ENCODE peak calls at places on chromosomes 7 and 10, in six cellular contexts. Q, P, Z, W, I and S are unnamed samples.

GRCh38 chr10:74025380-74025978 is 27.6 kb downstream of the VCL start:
- DNase-seq in Q (no peak), P (no peak), Z (no peak), W (no peak), I (no peak), S (no peak)

GRCh38 chr10:133391761-133392518 is 2.0 kb upstream of the MTG1 start:
- DNase-seq in Q (no peak), P (no peak), Z (no peak), W (no peak), I (no peak), S (no peak)

GRCh38 chr7:126483972-126484371 is 768.8 kb downstream of the GRM8 start:
- DNase-seq in Q (no peak), P (no peak), Z (no peak), W (no peak), I (no peak), S (no peak)

GRCh38 chr7:47283497-47284131 is 298.3 kb downstream of the TNS3 start:
- DNase-seq in Q (no peak), P (no peak), Z (no peak), W (no peak), I (no peak), S (no peak)

GRCh38 chr10:99945286-99945685 is 64.5 kb downstream of the DNMBP start:
- DNase-seq in Q (no peak), P (peak; percentile 91), Z (peak; percentile 67), W (peak; percentile 59), I (no peak), S (peak; percentile 67)

GRCh38 chr7:93315896-93316295 is 83.7 kb downstream of the VPS50 start:
- DNase-seq in Q (no peak), P (peak; percentile 29), Z (no peak), W (no peak), I (no peak), S (no peak)

GRCh38 chr10:82228701-82229100 is 353.7 kb downstream of the NRG3 start:
- DNase-seq in Q (no peak), P (no peak), Z (no peak), W (no peak), I (no peak), S (no peak)

GRCh38 chr7:139675127-139676110 is 102.4 kb downstream of the HIPK2 start:
- DNase-seq in Q (no peak), P (peak; percentile 55), Z (no peak), W (no peak), I (no peak), S (no peak)

GRCh38 chr10:24466616-24466949 is 257.1 kb downstream of the ARHGAP21 start:
- DNase-seq in Q (no peak), P (no peak), Z (no peak), W (no peak), I (no peak), S (no peak)

GRCh38 chr10:46079831-46080585 is 33.9 kb upstream of the MSMB start:
- DNase-seq in Q (no peak), P (peak; percentile 20), Z (no peak), W (no peak), I (no peak), S (no peak)

GRCh38 chr7:99446096-99446495 is 7.4 kb downstream of the CPSF4 start:
- DNase-seq in Q (no peak), P (no peak), Z (no peak), W (no peak), I (no peak), S (no peak)

GRCh38 chr10:11499425-11500071 is 111.9 kb downstream of the USP6NL start:
- DNase-seq in Q (no peak), P (no peak), Z (no peak), W (no peak), I (no peak), S (no peak)

GRCh38 chr10:61627266-61627665 is 35.5 kb upstream of the CABCOCO1 start:
- DNase-seq in Q (no peak), P (peak; percentile 60), Z (no peak), W (no peak), I (no peak), S (no peak)

GRCh38 chr10:58305821-58306220 is 29.0 kb upstream of the UBE2D1 start:
- DNase-seq in Q (no peak), P (no peak), Z (no peak), W (no peak), I (no peak), S (no peak)

GRCh38 chr10:109982123-109982522 is 25.7 kb upstream of the ADD3 start:
- DNase-seq in Q (no peak), P (peak; percentile 57), Z (no peak), W (no peak), I (no peak), S (no peak)

GRCh38 chr10:113100299-113100680 is 150.2 kb downstream of the TCF7L2 start:
- DNase-seq in Q (no peak), P (no peak), Z (no peak), W (no peak), I (no peak), S (no peak)

GRCh38 chr10:29535778-29536459 is 98.9 kb downstream of the SVIL start:
- DNase-seq in Q (no peak), P (no peak), Z (no peak), W (no peak), I (peak; percentile 76), S (no peak)

GRCh38 chr7:96248405-96248804 is 73.5 kb downstream of the SLC25A13 start:
- DNase-seq in Q (no peak), P (no peak), Z (no peak), W (no peak), I (no peak), S (no peak)

GRCh38 chr10:128373831-128374230 is 247.6 kb upstream of the MKI67 start:
- DNase-seq in Q (no peak), P (no peak), Z (no peak), W (no peak), I (no peak), S (no peak)

GRCh38 chr10:10776363-10776762 is 241.3 kb upstream of the CELF2 start:
- DNase-seq in Q (no peak), P (no peak), Z (no peak), W (no peak), I (no peak), S (no peak)

GRCh38 chr10:51425431-51425830 is 274.0 kb downstream of the CSTF2T start:
- DNase-seq in Q (no peak), P (peak; percentile 39), Z (no peak), W (no peak), I (no peak), S (no peak)

GRCh38 chr10:37436361-37436760 is 311.0 kb downstream of the ANKRD30A start:
- DNase-seq in Q (no peak), P (peak; percentile 0), Z (no peak), W (no peak), I (no peak), S (no peak)
- H3K9me3 ChIP-seq in Q (no peaks in the 10 kb centered on the region), P (no peaks in the 10 kb centered on the region), Z (peaks cover 12% of the 10 kb centered on the region), W (no peaks in the 10 kb centered on the region), I (peaks cover 6% of the 10 kb centered on the region), S (no peaks in the 10 kb centered on the region)

GRCh38 chr10:18554479-18554878 is 96.9 kb downstream of the NSUN6 start:
- DNase-seq in Q (no peak), P (no peak), Z (no peak), W (no peak), I (no peak), S (no peak)
- H3K9me3 ChIP-seq in Q (no peaks in the 10 kb centered on the region), P (no peaks in the 10 kb centered on the region), Z (peaks cover 18% of the 10 kb centered on the region), W (no peaks in the 10 kb centered on the region), I (peaks cover 46% of the 10 kb centered on the region), S (no peaks in the 10 kb centered on the region)

DNA sequence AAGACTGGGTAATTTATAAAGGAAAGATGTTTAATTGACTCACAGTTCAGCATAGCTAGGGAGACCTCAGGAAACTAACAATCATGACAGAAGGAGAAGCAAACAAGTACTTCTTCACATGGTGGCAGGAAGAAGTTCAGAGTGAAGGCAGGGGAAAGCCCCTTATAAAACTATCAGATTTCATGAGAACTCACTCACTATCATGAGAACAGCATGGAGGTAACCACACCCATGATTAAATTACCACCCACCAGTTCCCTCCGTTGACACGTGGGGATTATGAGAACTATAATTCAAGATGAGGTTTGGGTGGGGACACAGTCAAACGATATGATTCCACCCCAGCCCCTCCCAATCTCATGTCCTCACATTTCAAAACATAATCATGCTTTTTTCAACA is 124.2 kb upstream of the PCGF5 start:
- DNase-seq in Q (no peak), P (no peak), Z (no peak), W (no peak), I (no peak), S (no peak)
- H3K9me3 ChIP-seq in Q (no peaks in the 10 kb centered on the region), P (no peaks in the 10 kb centered on the region), Z (peaks cover 7% of the 10 kb centered on the region), W (no peaks in the 10 kb centered on the region), I (peaks cover 23% of the 10 kb centered on the region), S (peaks cover 11% of the 10 kb centered on the region)

GRCh38 chr7:158141806-158142518 is 445.7 kb downstream of the PTPRN2 start:
- DNase-seq in Q (no peak), P (no peak), Z (no peak), W (no peak), I (no peak), S (no peak)
- H3K9me3 ChIP-seq in Q (no peaks in the 10 kb centered on the region), P (no peaks in the 10 kb centered on the region), Z (peaks cover 98% of the 10 kb centered on the region), W (peaks cover 4% of the 10 kb centered on the region), I (peaks cover 51% of the 10 kb centered on the region), S (peaks cover 7% of the 10 kb centered on the region)

DNA sequence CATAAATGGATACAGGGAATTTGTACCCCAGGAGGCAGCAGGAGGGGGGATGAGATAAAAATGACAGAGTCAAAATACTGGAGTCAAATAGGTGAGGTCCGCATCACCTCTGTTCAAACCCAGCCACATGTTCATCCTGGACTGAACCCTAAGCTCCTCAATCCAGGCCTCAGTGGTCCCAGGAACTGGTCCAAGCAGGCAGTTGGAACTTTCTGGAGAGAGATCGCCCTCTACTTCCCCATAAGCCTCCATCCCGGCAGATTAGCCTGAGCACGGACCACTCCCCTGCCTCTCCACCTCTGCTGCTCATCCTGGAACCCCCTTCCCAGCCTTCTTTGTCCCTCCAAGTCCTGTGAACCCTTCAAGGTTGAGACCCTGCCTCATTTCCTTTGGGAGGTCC is 959.7 kb upstream of the ZNF722 start:
- DNase-seq in Q (no peak), P (no peak), Z (no peak), W (no peak), I (no peak), S (no peak)
- H3K9me3 ChIP-seq in Q (no peaks in the 10 kb centered on the region), P (no peaks in the 10 kb centered on the region), Z (peaks cover 77% of the 10 kb centered on the region), W (no peaks in the 10 kb centered on the region), I (peaks cover 94% of the 10 kb centered on the region), S (peaks cover 3% of the 10 kb centered on the region)

DNA sequence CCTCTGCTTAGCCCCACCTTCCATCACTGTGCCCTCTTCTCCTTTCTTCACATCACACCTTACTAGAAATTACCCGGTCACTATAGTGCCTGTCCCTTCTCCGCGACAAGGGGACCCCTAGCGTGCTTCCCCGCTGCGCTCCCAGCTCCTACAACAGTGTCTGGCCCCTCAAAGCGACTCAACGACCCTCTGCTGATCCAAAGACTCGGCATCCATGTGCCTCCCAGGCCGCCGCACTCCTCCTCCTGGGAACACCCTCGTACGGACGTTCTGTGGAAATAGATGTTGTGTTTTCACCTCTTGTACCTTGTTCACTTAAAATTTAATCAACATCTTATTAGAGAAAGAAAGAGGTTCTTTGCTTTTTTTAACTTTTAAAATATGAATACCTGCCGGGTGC is 463.5 kb downstream of the DNAJB6 start:
- DNase-seq in Q (no peak), P (no peak), Z (no peak), W (no peak), I (no peak), S (no peak)
- H3K9me3 ChIP-seq in Q (no peaks in the 10 kb centered on the region), P (no peaks in the 10 kb centered on the region), Z (peaks cover 73% of the 10 kb centered on the region), W (no peaks in the 10 kb centered on the region), I (no peaks in the 10 kb centered on the region), S (no peaks in the 10 kb centered on the region)

GRCh38 chr7:81327468-81327867 is 408.6 kb upstream of the SEMA3C start:
- DNase-seq in Q (no peak), P (peak; percentile 4), Z (no peak), W (no peak), I (no peak), S (no peak)
- H3K9me3 ChIP-seq in Q (no peaks in the 10 kb centered on the region), P (no peaks in the 10 kb centered on the region), Z (no peaks in the 10 kb centered on the region), W (no peaks in the 10 kb centered on the region), I (no peaks in the 10 kb centered on the region), S (no peaks in the 10 kb centered on the region)